ENCODE peak calls at places on chromosome 20, in seven cellular contexts. One of them, this sample, is unnamed.
A peak's percentile ranks its signal among the peaks of the same experiment; 100 is the strongest.

GRCh38 chr20:19026901-19027644 is 185.4 kb upstream of the SLC24A3 start:
- DNase-seq in AG10803: no peak
- DNase-seq in endothelial cell: no peak
- DNase-seq in pancreas: no peak
- DNase-seq in K562: no peak
- DNase-seq in heart left ventricle: no peak
- DNase-seq in Calu3: no peak
- DNase-seq in this sample: no peak

GRCh38 chr20:17735206-17735804 is 35.5 kb downstream of the BANF2 start:
- DNase-seq in Calu3: no peak
- DNase-seq in endothelial cell: no peak
- DNase-seq in heart left ventricle: no peak
- DNase-seq in pancreas: no peak
- DNase-seq in K562: no peak
- DNase-seq in AG10803: peak; percentile 19
- DNase-seq in this sample: no peak

GRCh38 chr20:415820-416322 is 7.8 kb downstream of the RBCK1 start:
- DNase-seq in endothelial cell: no peak
- DNase-seq in heart left ventricle: no peak
- DNase-seq in AG10803: no peak
- DNase-seq in pancreas: no peak
- DNase-seq in Calu3: no peak
- DNase-seq in K562: peak; percentile 61
- DNase-seq in this sample: no peak

GRCh38 chr20:13554706-13555105 is 84.0 kb downstream of the TASP1 start:
- DNase-seq in K562: no peak
- DNase-seq in endothelial cell: no peak
- DNase-seq in AG10803: peak; percentile 25
- DNase-seq in Calu3: no peak
- DNase-seq in pancreas: no peak
- DNase-seq in heart left ventricle: no peak
- DNase-seq in this sample: no peak

GRCh38 chr20:38671701-38672292 is 52.5 kb upstream of the SLC32A1 start:
- DNase-seq in Calu3: no peak
- DNase-seq in AG10803: no peak
- DNase-seq in heart left ventricle: no peak
- DNase-seq in pancreas: no peak
- DNase-seq in K562: no peak
- DNase-seq in endothelial cell: no peak
- DNase-seq in this sample: no peak

GRCh38 chr20:43292221-43292620 is 102.5 kb upstream of the PTPRT start:
- DNase-seq in heart left ventricle: no peak
- DNase-seq in AG10803: no peak
- DNase-seq in endothelial cell: no peak
- DNase-seq in pancreas: no peak
- DNase-seq in Calu3: no peak
- DNase-seq in K562: no peak
- DNase-seq in this sample: no peak

GRCh38 chr20:56323656-56324055 is 35.1 kb upstream of the FAM210B start:
- DNase-seq in AG10803: peak; percentile 12
- DNase-seq in heart left ventricle: no peak
- DNase-seq in pancreas: no peak
- DNase-seq in endothelial cell: no peak
- DNase-seq in K562: no peak
- DNase-seq in Calu3: no peak
- DNase-seq in this sample: no peak

GRCh38 chr20:41769650-41770049 is 151.5 kb upstream of the CHD6 start:
- DNase-seq in endothelial cell: no peak
- DNase-seq in Calu3: no peak
- DNase-seq in pancreas: no peak
- DNase-seq in AG10803: no peak
- DNase-seq in heart left ventricle: no peak
- DNase-seq in K562: no peak
- DNase-seq in this sample: no peak

GRCh38 chr20:444862-445426 is 17.4 kb downstream of the TBC1D20 start:
- DNase-seq in heart left ventricle: no peak
- DNase-seq in K562: peak; percentile 56
- DNase-seq in Calu3: no peak
- DNase-seq in pancreas: no peak
- DNase-seq in endothelial cell: no peak
- DNase-seq in AG10803: peak; percentile 66
- DNase-seq in this sample: no peak

GRCh38 chr20:41169791-41170351 is 32.5 kb downstream of the PLCG1 start:
- DNase-seq in pancreas: peak; percentile 10
- DNase-seq in K562: no peak
- DNase-seq in Calu3: no peak
- DNase-seq in heart left ventricle: peak; percentile 29
- DNase-seq in AG10803: peak; percentile 66
- DNase-seq in endothelial cell: no peak
- DNase-seq in this sample: peak; percentile 8

GRCh38 chr20:36085686-36086267 is 68.8 kb upstream of the EPB41L1 start:
- DNase-seq in endothelial cell: no peak
- DNase-seq in heart left ventricle: no peak
- DNase-seq in AG10803: peak; percentile 53
- DNase-seq in K562: peak; percentile 82
- DNase-seq in pancreas: no peak
- DNase-seq in Calu3: peak; percentile 93
- DNase-seq in this sample: no peak

GRCh38 chr20:5133998-5134397 is 7.2 kb downstream of the CDS2 start:
- DNase-seq in heart left ventricle: no peak
- DNase-seq in endothelial cell: no peak
- DNase-seq in pancreas: no peak
- DNase-seq in K562: no peak
- DNase-seq in Calu3: no peak
- DNase-seq in AG10803: no peak
- DNase-seq in this sample: no peak

GRCh38 chr20:34037121-34037520 is 43.4 kb downstream of the RALY start:
- DNase-seq in endothelial cell: no peak
- DNase-seq in heart left ventricle: peak; percentile 36
- DNase-seq in pancreas: no peak
- DNase-seq in K562: peak; percentile 50
- DNase-seq in AG10803: no peak
- DNase-seq in Calu3: no peak
- DNase-seq in this sample: no peak

GRCh38 chr20:50794181-50794845 is 548 bp upstream of the BCAS4 start:
- DNase-seq in Calu3: no peak
- DNase-seq in AG10803: no peak
- DNase-seq in K562: no peak
- DNase-seq in heart left ventricle: no peak
- DNase-seq in pancreas: peak; percentile 75
- DNase-seq in endothelial cell: no peak
- DNase-seq in this sample: no peak

GRCh38 chr20:13991311-13991710 is 897 bp upstream of the SEL1L2 start:
- DNase-seq in K562: no peak
- DNase-seq in pancreas: no peak
- DNase-seq in Calu3: no peak
- DNase-seq in heart left ventricle: no peak
- DNase-seq in AG10803: no peak
- DNase-seq in endothelial cell: no peak
- DNase-seq in this sample: no peak

GRCh38 chr20:6140947-6141346 is 18.1 kb upstream of the FERMT1 start:
- DNase-seq in pancreas: no peak
- DNase-seq in endothelial cell: no peak
- DNase-seq in heart left ventricle: no peak
- DNase-seq in K562: no peak
- DNase-seq in Calu3: peak; percentile 3
- DNase-seq in AG10803: no peak
- DNase-seq in this sample: no peak

GRCh38 chr20:34680586-34680985 is 3.7 kb upstream of the PIGU start:
- DNase-seq in K562: no peak
- DNase-seq in endothelial cell: no peak
- DNase-seq in pancreas: no peak
- DNase-seq in heart left ventricle: no peak
- DNase-seq in AG10803: peak; percentile 8
- DNase-seq in Calu3: no peak
- DNase-seq in this sample: no peak

GRCh38 chr20:38764563-38765355 is 16.5 kb downstream of the ACTR5 start:
- DNase-seq in heart left ventricle: no peak
- DNase-seq in endothelial cell: no peak
- DNase-seq in Calu3: peak; percentile 88
- DNase-seq in AG10803: peak; percentile 87
- DNase-seq in K562: no peak
- DNase-seq in pancreas: peak; percentile 26
- DNase-seq in this sample: no peak

GRCh38 chr20:34915131-34915530 is 38.7 kb downstream of the ACSS2 start:
- DNase-seq in K562: no peak
- DNase-seq in heart left ventricle: no peak
- DNase-seq in endothelial cell: no peak
- DNase-seq in pancreas: no peak
- DNase-seq in Calu3: no peak
- DNase-seq in AG10803: no peak
- DNase-seq in this sample: no peak

GRCh38 chr20:49915118-49915379 is 280 bp downstream of the SPATA2 start:
- DNase-seq in AG10803: no peak
- DNase-seq in endothelial cell: no peak
- DNase-seq in pancreas: no peak
- DNase-seq in K562: no peak
- DNase-seq in Calu3: no peak
- DNase-seq in heart left ventricle: no peak
- DNase-seq in this sample: no peak

GRCh38 chr20:10985536-10985935 is 311.7 kb upstream of the JAG1 start:
- DNase-seq in Calu3: no peak
- DNase-seq in AG10803: peak; percentile 42
- DNase-seq in K562: no peak
- DNase-seq in pancreas: no peak
- DNase-seq in endothelial cell: no peak
- DNase-seq in heart left ventricle: no peak
- DNase-seq in this sample: no peak

GRCh38 chr20:11117808-11118528 is 444.2 kb upstream of the JAG1 start:
- DNase-seq in K562: no peak
- DNase-seq in Calu3: peak; percentile 33
- DNase-seq in endothelial cell: no peak
- DNase-seq in AG10803: peak; percentile 64
- DNase-seq in heart left ventricle: no peak
- DNase-seq in pancreas: peak; percentile 22
- DNase-seq in this sample: no peak

GRCh38 chr20:25179439-25180089 is 15.9 kb upstream of the ENTPD6 start:
- DNase-seq in AG10803: no peak
- DNase-seq in K562: no peak
- DNase-seq in pancreas: no peak
- DNase-seq in Calu3: no peak
- DNase-seq in heart left ventricle: no peak
- DNase-seq in endothelial cell: no peak
- DNase-seq in this sample: no peak
- TF ChIP-seq CTCF in AG10803: no peak
- TF ChIP-seq CTCF in K562: no peak
- TF ChIP-seq CTCF in pancreas: no peak
- TF ChIP-seq CTCF in Calu3: no peak
- TF ChIP-seq CTCF in heart left ventricle: no peak
- TF ChIP-seq CTCF in endothelial cell: no peak
- TF ChIP-seq CTCF in this sample: no peak

GRCh38 chr20:60715172-60715571 is 536.9 kb upstream of the CDH4 start:
- DNase-seq in heart left ventricle: no peak
- DNase-seq in pancreas: no peak
- DNase-seq in AG10803: no peak
- DNase-seq in endothelial cell: no peak
- DNase-seq in K562: peak; percentile 30
- DNase-seq in Calu3: no peak
- DNase-seq in this sample: no peak

GRCh38 chr20:60718743-60719142 is 533.3 kb upstream of the CDH4 start:
- DNase-seq in AG10803: no peak
- DNase-seq in heart left ventricle: no peak
- DNase-seq in pancreas: no peak
- DNase-seq in K562: peak; percentile 21
- DNase-seq in Calu3: no peak
- DNase-seq in endothelial cell: peak; percentile 6
- DNase-seq in this sample: no peak
- TF ChIP-seq CTCF in AG10803: no peak
- TF ChIP-seq CTCF in heart left ventricle: no peak
- TF ChIP-seq CTCF in pancreas: no peak
- TF ChIP-seq CTCF in K562: peak; percentile 26
- TF ChIP-seq CTCF in Calu3: no peak
- TF ChIP-seq CTCF in endothelial cell: peak; percentile 13
- TF ChIP-seq CTCF in this sample: no peak

GRCh38 chr20:32439132-32439829 is 81.2 kb downstream of the ASXL1 start:
- DNase-seq in Calu3: no peak
- DNase-seq in AG10803: peak; percentile 90
- DNase-seq in heart left ventricle: no peak
- DNase-seq in K562: no peak
- DNase-seq in pancreas: no peak
- DNase-seq in endothelial cell: no peak
- DNase-seq in this sample: no peak
- TF ChIP-seq CTCF in Calu3: peak; percentile 12
- TF ChIP-seq CTCF in AG10803: peak; percentile 19
- TF ChIP-seq CTCF in heart left ventricle: no peak
- TF ChIP-seq CTCF in K562: peak; percentile 42
- TF ChIP-seq CTCF in pancreas: no peak
- TF ChIP-seq CTCF in endothelial cell: no peak
- TF ChIP-seq CTCF in this sample: no peak

GRCh38 chr20:24650091-24650490 is 180.7 kb downstream of the SYNDIG1 start:
- DNase-seq in endothelial cell: no peak
- DNase-seq in Calu3: no peak
- DNase-seq in pancreas: no peak
- DNase-seq in K562: no peak
- DNase-seq in heart left ventricle: no peak
- DNase-seq in AG10803: peak; percentile 65
- DNase-seq in this sample: no peak

GRCh38 chr20:24648919-24649318 is 179.5 kb downstream of the SYNDIG1 start:
- DNase-seq in heart left ventricle: no peak
- DNase-seq in Calu3: no peak
- DNase-seq in K562: no peak
- DNase-seq in pancreas: no peak
- DNase-seq in AG10803: no peak
- DNase-seq in endothelial cell: no peak
- DNase-seq in this sample: no peak

GRCh38 chr20:24653306-24653705 is 183.9 kb downstream of the SYNDIG1 start:
- DNase-seq in pancreas: no peak
- DNase-seq in heart left ventricle: no peak
- DNase-seq in Calu3: no peak
- DNase-seq in AG10803: peak; percentile 32
- DNase-seq in K562: no peak
- DNase-seq in endothelial cell: no peak
- DNase-seq in this sample: no peak

GRCh38 chr20:24651973-24652340 is 182.5 kb downstream of the SYNDIG1 start:
- DNase-seq in Calu3: no peak
- DNase-seq in AG10803: no peak
- DNase-seq in heart left ventricle: no peak
- DNase-seq in K562: no peak
- DNase-seq in endothelial cell: no peak
- DNase-seq in pancreas: no peak
- DNase-seq in this sample: no peak

DNA sequence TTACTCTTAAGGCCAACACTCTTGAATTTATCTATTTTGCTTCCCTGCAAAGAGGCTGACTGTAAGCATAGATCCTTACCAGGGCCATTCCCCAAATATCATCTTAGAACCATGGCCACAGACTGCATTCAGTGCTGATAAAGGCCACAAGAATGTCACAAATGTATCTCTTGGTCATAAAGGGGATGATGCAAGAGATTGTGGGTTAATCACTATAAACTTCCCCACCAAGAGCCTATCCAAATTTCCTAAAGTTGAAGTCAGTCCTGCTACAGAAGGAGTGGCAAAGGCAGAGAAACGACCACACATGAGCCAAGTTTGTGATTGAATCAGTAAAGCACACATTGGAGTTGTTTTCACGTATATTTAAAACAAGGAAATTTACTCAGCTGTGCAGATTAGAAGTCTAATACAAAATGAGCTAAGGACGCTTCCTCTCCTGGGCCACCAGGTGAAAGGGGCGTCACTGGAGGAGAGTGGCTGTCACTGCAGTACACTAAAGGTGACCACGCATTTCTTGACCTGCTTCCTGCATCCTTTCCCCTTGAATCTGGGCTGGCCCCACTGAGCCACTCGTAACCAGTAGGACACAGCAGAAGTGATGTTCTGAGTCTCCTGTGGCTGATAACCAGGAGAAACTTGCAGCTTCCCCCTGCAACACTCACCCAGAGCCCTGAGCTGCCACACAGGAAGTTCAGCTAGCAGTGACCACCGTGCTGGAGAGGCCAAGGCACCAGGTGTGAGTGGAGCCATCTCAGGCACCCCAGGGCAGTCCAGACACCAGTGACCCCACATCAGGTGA is 181.9 kb downstream of the SYNDIG1 start:
- DNase-seq in K562: no peak
- DNase-seq in pancreas: no peak
- DNase-seq in AG10803: peak; percentile 97
- DNase-seq in heart left ventricle: no peak
- DNase-seq in endothelial cell: no peak
- DNase-seq in Calu3: no peak
- DNase-seq in this sample: no peak
- TF ChIP-seq CTCF in K562: no peak
- TF ChIP-seq CTCF in pancreas: no peak
- TF ChIP-seq CTCF in AG10803: no peak
- TF ChIP-seq CTCF in heart left ventricle: no peak
- TF ChIP-seq CTCF in endothelial cell: no peak
- TF ChIP-seq CTCF in Calu3: no peak
- TF ChIP-seq CTCF in this sample: no peak